ENCODE peak calls at places on chromosomes 4 and X, in ten cellular contexts. W, L, X, C, S, R, E, B, J and I are unnamed samples.

GRCh38 chr4:122928930-122929329 is 6.5 kb upstream of the NUDT6 start:
- DNase-seq in W (no peak), L (no peak), X (no peak), C (no peak), S (no peak), R (no peak), E (no peak), B (no peak), J (no peak), I (no peak)

GRCh38 chr4:168562021-168562691 is 65.3 kb downstream of the PALLD start:
- DNase-seq in W (no peak), L (peak), X (no peak), C (no peak), S (no peak), R (no peak), E (no peak), B (no peak), J (no peak), I (no peak)

GRCh38 chr4:81982846-81983540 is 390.8 kb downstream of the HNRNPD start:
- DNase-seq in W (no peak), L (no peak), X (no peak), C (no peak), S (no peak), R (peak), E (no peak), B (no peak), J (no peak), I (no peak)

GRCh38 chrX:48071064-48071985 is at the start of gene ZNF630:
- DNase-seq in W (peak), L (peak), X (peak), C (peak), S (peak), R (peak), E (no peak), B (peak), J (peak), I (peak)

GRCh38 chr4:153001626-153002025 is 65.5 kb downstream of the FHDC1 start:
- DNase-seq in W (no peak), L (no peak), X (no peak), C (no peak), S (no peak), R (no peak), E (no peak), B (no peak), J (no peak), I (no peak)

GRCh38 chr4:14888790-14889189 is 113.5 kb upstream of the CPEB2 start:
- DNase-seq in W (no peak), L (peak), X (no peak), C (no peak), S (no peak), R (no peak), E (no peak), B (peak), J (no peak), I (no peak)

GRCh38 chr4:59179372-59179771 is 2020.8 kb upstream of the ADGRL3 start:
- DNase-seq in W (no peak), L (no peak), X (no peak), C (no peak), S (no peak), R (no peak), E (no peak), B (no peak), J (no peak), I (no peak)

GRCh38 chr4:186244835-186245234 is 17.5 kb downstream of the KLKB1 start:
- DNase-seq in W (no peak), L (no peak), X (no peak), C (no peak), S (no peak), R (no peak), E (no peak), B (no peak), J (no peak), I (no peak)

GRCh38 chr4:109801099-109801789 is 555 bp downstream of the CFI start:
- DNase-seq in W (no peak), L (no peak), X (no peak), C (no peak), S (no peak), R (no peak), E (no peak), B (no peak), J (no peak), I (no peak)

GRCh38 chr4:125432078-125432477 is 117.3 kb downstream of the FAT4 start:
- DNase-seq in W (peak), L (peak), X (no peak), C (no peak), S (peak), R (peak), E (no peak), B (peak), J (no peak), I (no peak)

GRCh38 chr4:134132086-134132783 is 69.4 kb downstream of the PABPC4L start:
- DNase-seq in W (no peak), L (no peak), X (no peak), C (no peak), S (no peak), R (peak), E (no peak), B (no peak), J (no peak), I (no peak)

GRCh38 chr4:15868065-15868464 is 70.5 kb downstream of the FGFBP1 start:
- DNase-seq in W (no peak), L (peak), X (no peak), C (no peak), S (peak), R (no peak), E (no peak), B (no peak), J (no peak), I (no peak)

GRCh38 chrX:51614353-51614752 is 4.4 kb downstream of the CENPVL3 start:
- DNase-seq in W (peak), L (peak), X (no peak), C (no peak), S (peak), R (peak), E (no peak), B (peak), J (no peak), I (no peak)

GRCh38 chr4:103786014-103786413 is 66.2 kb upstream of the TACR3 start:
- DNase-seq in W (peak), L (peak), X (no peak), C (no peak), S (peak), R (peak), E (no peak), B (peak), J (no peak), I (no peak)

GRCh38 chr4:112214397-112215264 is 17.0 kb upstream of the AP1AR start:
- DNase-seq in W (no peak), L (peak), X (no peak), C (no peak), S (no peak), R (peak), E (no peak), B (peak), J (no peak), I (no peak)

GRCh38 chr4:24772952-24773351 is 22.4 kb upstream of the SOD3 start:
- DNase-seq in W (no peak), L (no peak), X (no peak), C (no peak), S (no peak), R (no peak), E (no peak), B (no peak), J (no peak), I (no peak)

GRCh38 chr4:108794136-108794535 is 31.3 kb upstream of the ETNPPL start:
- DNase-seq in W (no peak), L (no peak), X (no peak), C (no peak), S (no peak), R (no peak), E (no peak), B (no peak), J (no peak), I (no peak)

GRCh38 chr4:40915318-40916217 is 165.8 kb downstream of the NSUN7 start:
- DNase-seq in W (no peak), L (peak), X (no peak), C (no peak), S (no peak), R (no peak), E (no peak), B (no peak), J (no peak), I (no peak)

GRCh38 chrX:150616179-150616862 is 47.9 kb downstream of the MTM1 start:
- DNase-seq in W (no peak), L (no peak), X (no peak), C (no peak), S (no peak), R (no peak), E (no peak), B (no peak), J (no peak), I (no peak)

GRCh38 chr4:6360385-6360784 is 90.7 kb downstream of the WFS1 start:
- DNase-seq in W (peak), L (no peak), X (no peak), C (no peak), S (peak), R (no peak), E (no peak), B (no peak), J (no peak), I (no peak)

GRCh38 chr4:69760455-69760854 is at the start of gene SULT1B1:
- DNase-seq in W (no peak), L (peak), X (no peak), C (peak), S (no peak), R (no peak), E (no peak), B (peak), J (peak), I (peak)

GRCh38 chrX:131763674-131764073 is 219.8 kb downstream of the OR13H1 start:
- DNase-seq in W (no peak), L (peak), X (peak), C (no peak), S (no peak), R (peak), E (no peak), B (no peak), J (no peak), I (peak)

GRCh38 chrX:105483011-105483410 is 262.5 kb upstream of the TEX13A start:
- DNase-seq in W (no peak), L (peak), X (no peak), C (no peak), S (no peak), R (no peak), E (no peak), B (peak), J (no peak), I (no peak)

GRCh38 chr4:123216946-123217345 is 179.6 kb upstream of the SPRY1 start:
- DNase-seq in W (no peak), L (no peak), X (no peak), C (no peak), S (no peak), R (no peak), E (no peak), B (no peak), J (no peak), I (no peak)

GRCh38 chr4:163991268-163991667 is 496.8 kb downstream of the TMA16 start:
- DNase-seq in W (peak), L (peak), X (no peak), C (no peak), S (no peak), R (no peak), E (no peak), B (no peak), J (no peak), I (no peak)

GRCh38 chr4:75432683-75433082 is 81.5 kb downstream of the RCHY1 start:
- DNase-seq in W (peak), L (peak), X (no peak), C (no peak), S (peak), R (peak), E (no peak), B (no peak), J (no peak), I (no peak)

GRCh38 chr4:168102403-168102802 is 10.1 kb downstream of the ANXA10 start:
- DNase-seq in W (no peak), L (no peak), X (no peak), C (no peak), S (no peak), R (no peak), E (no peak), B (no peak), J (no peak), I (no peak)

GRCh38 chr4:1416051-1416947 is 10.1 kb upstream of the NKX1-1 start:
- DNase-seq in W (no peak), L (no peak), X (no peak), C (no peak), S (no peak), R (no peak), E (no peak), B (no peak), J (no peak), I (no peak)

GRCh38 chr4:127856485-127857447 is 23.9 kb upstream of the PLK4 start:
- DNase-seq in W (no peak), L (peak), X (no peak), C (no peak), S (no peak), R (no peak), E (no peak), B (peak), J (no peak), I (no peak)

GRCh38 chrX:154019633-154020499 is at the start of gene IRAK1:
- DNase-seq in W (peak), L (peak), X (peak), C (no peak), S (peak), R (peak), E (no peak), B (peak), J (peak), I (no peak)

GRCh38 chr4:118175506-118175905 is 141.2 kb downstream of the NDST3 start:
- DNase-seq in W (peak), L (no peak), X (no peak), C (no peak), S (no peak), R (no peak), E (no peak), B (no peak), J (no peak), I (no peak)

GRCh38 chr4:4542824-4543485 is 1.1 kb upstream of the STX18 start:
- DNase-seq in W (peak), L (peak), X (no peak), C (no peak), S (no peak), R (no peak), E (no peak), B (no peak), J (no peak), I (no peak)

GRCh38 chrX:154430916-154431315 is 2.4 kb downstream of the ATP6AP1 start:
- DNase-seq in W (no peak), L (no peak), X (no peak), C (no peak), S (no peak), R (no peak), E (no peak), B (no peak), J (no peak), I (no peak)

GRCh38 chr4:140005699-140006098 is 148.3 kb downstream of the MAML3 start:
- DNase-seq in W (no peak), L (no peak), X (no peak), C (no peak), S (no peak), R (no peak), E (no peak), B (no peak), J (no peak), I (no peak)

GRCh38 chr4:113057891-113058290 is 8.4 kb downstream of the ANK2 start:
- DNase-seq in W (no peak), L (peak), X (no peak), C (no peak), S (no peak), R (no peak), E (no peak), B (no peak), J (no peak), I (no peak)